ENCODE peak calls at places on chromosome 17, in four cellular contexts. P is HCT116, Q is IMR-90, M is A549. B is an unnamed sample.

GRCh38 chr17:10114931-10115535 is 83.4 kb downstream of the GAS7 start:
- DNase-seq in P (no peak), Q (peak), M (peak), B (no peak)

GRCh38 chr17:16943032-16943352 is 28.9 kb downstream of the TNFRSF13B start:
- DNase-seq in P (no peak), Q (no peak), M (no peak), B (no peak)

GRCh38 chr17:32755045-32755805 is 121.7 kb downstream of the MYO1D start:
- DNase-seq in P (peak), Q (peak), M (peak), B (no peak)

GRCh38 chr17:20008242-20009051 is 712 bp upstream of the SPECC1 start:
- DNase-seq in P (no peak), Q (no peak), M (peak), B (no peak)

GRCh38 chr17:1031711-1032110 is 34.8 kb downstream of the TIMM22 start:
- DNase-seq in P (no peak), Q (no peak), M (no peak), B (peak)

GRCh38 chr17:48901241-48901640 is 7.0 kb upstream of the UBE2Z start:
- DNase-seq in P (no peak), Q (no peak), M (no peak), B (no peak)

GRCh38 chr17:41446806-41447205 is 6.0 kb upstream of the KRT38 start:
- DNase-seq in P (no peak), Q (peak), M (no peak), B (no peak)

GRCh38 chr17:82030470-82031302 is 792 bp upstream of the RAC3 start:
- DNase-seq in P (peak), Q (peak), M (peak), B (peak)

GRCh38 chr17:48054238-48055185 is 6.4 kb downstream of the NFE2L1 start:
- DNase-seq in P (no peak), Q (peak), M (no peak), B (peak)

GRCh38 chr17:60154616-60155426 is 5.0 kb downstream of the CA4 start:
- DNase-seq in P (no peak), Q (peak), M (no peak), B (no peak)

GRCh38 chr17:66540131-66540781 is 237.8 kb downstream of the PRKCA start:
- DNase-seq in P (no peak), Q (peak), M (no peak), B (no peak)

GRCh38 chr17:44324092-44324570 is 492 bp downstream of the SLC25A39 start:
- DNase-seq in P (no peak), Q (no peak), M (no peak), B (no peak)

GRCh38 chr17:7478276-7479138 is 924 bp downstream of the ZBTB4 start:
- DNase-seq in P (no peak), Q (peak), M (peak), B (peak)
- TF ChIP-seq CEBPB in P (no peak), Q (no peak), M (no peak), B (no peak)

DNA sequence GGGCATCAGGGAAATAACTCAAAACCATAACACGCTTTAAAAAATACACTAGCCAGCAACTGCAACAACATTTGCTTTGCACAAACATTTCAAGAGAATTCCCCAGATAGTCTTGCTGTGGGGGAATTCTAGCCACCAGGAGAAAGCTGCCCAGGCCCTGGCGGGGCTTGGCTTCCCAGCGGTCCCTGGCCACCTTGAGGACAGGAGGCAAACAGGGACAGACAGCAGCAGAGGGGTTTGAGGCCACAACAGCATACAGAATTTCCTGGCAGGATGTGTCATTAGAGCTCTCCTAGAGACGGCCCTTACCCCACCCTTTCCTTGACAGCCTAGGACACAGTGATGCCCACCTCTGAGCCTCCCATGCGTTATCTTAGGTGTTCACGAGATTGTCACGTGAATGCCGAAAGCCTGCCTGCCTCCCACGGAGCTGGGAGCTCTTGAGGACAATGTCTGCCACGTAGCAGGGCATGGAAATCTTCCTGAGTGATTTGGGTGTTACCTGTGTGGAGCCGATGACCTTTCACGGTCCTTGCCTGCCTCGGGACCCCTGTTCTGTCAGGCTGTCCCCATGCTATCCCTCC is 114.3 kb downstream of the RBFOX3 start:
- DNase-seq in P (no peak), Q (no peak), M (peak), B (no peak)
- TF ChIP-seq CEBPB in P (no peak), Q (no peak), M (no peak), B (no peak)

GRCh38 chr17:63519972-63520882 is 2.9 kb upstream of the KCNH6 start:
- DNase-seq in P (no peak), Q (no peak), M (peak), B (peak)
- TF ChIP-seq CEBPB in P (no peak), Q (no peak), M (no peak), B (no peak)

DNA sequence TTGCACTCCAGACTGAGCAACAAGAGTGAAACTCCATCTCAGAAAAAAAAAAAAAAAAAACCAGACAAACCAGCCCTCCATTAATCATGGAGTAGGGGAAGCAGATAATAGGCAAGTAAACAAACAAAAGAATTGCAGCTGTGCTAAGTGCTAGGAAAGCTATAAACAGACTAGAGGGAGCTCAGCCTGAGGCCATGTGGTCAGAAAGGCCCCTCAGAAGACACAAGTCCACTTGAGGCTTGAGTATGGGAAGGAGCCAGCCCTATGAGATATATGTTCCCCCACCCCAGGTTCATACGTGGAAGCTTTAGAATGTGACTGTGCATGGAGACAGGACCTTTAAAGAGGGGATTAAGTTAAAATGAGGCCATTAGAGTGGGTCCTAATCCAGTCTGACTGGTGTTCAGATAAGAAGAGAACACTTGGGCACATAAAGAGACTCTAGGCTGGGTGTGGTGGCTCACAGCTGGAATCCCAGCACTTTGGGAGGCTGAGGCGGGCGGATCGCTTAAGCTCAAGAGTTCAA is 132.6 kb upstream of the NOL11 start:
- DNase-seq in P (no peak), Q (peak), M (no peak), B (no peak)
- TF ChIP-seq CEBPB in P (no peak), Q (no peak), M (no peak), B (no peak)

GRCh38 chr17:63985387-63986140 is 12.6 kb upstream of the PRR29 start:
- DNase-seq in P (no peak), Q (no peak), M (no peak), B (peak)
- TF ChIP-seq CEBPB in P (no peak), Q (no peak), M (no peak), B (no peak)